ENCODE peak calls at places on chromosomes 12 and 14, in five cellular contexts. One of them, this sample, is unnamed.

GRCh38 chr12:25495336-25496097 is 57.6 kb downstream of the LMNTD1 start:
- DNase-seq in astrocyte of the spinal cord: peak
- DNase-seq in GM18507: no peak
- DNase-seq in pancreas: no peak
- DNase-seq in stimulated activated CD8-positive, alpha-beta memory T cell treated with anti-CD3 and anti-CD28 coated beads, Interleukin-7, amount 100 ng/mL, for 1 hour: no peak
- DNase-seq in this sample: no peak

GRCh38 chr14:72053662-72054061 is 121.4 kb downstream of the RGS6 start:
- DNase-seq in astrocyte of the spinal cord: no peak
- DNase-seq in GM18507: no peak
- DNase-seq in pancreas: no peak
- DNase-seq in stimulated activated CD8-positive, alpha-beta memory T cell treated with anti-CD3 and anti-CD28 coated beads, Interleukin-7, amount 100 ng/mL, for 1 hour: no peak
- DNase-seq in this sample: no peak

GRCh38 chr14:58772061-58772604 is 134.4 kb downstream of the DACT1 start:
- DNase-seq in astrocyte of the spinal cord: no peak
- DNase-seq in GM18507: no peak
- DNase-seq in pancreas: no peak
- DNase-seq in stimulated activated CD8-positive, alpha-beta memory T cell treated with anti-CD3 and anti-CD28 coated beads, Interleukin-7, amount 100 ng/mL, for 1 hour: no peak
- DNase-seq in this sample: no peak

GRCh38 chr12:125140918-125141573 is 75.8 kb downstream of the AACS start:
- DNase-seq in astrocyte of the spinal cord: peak
- DNase-seq in GM18507: no peak
- DNase-seq in pancreas: no peak
- DNase-seq in stimulated activated CD8-positive, alpha-beta memory T cell treated with anti-CD3 and anti-CD28 coated beads, Interleukin-7, amount 100 ng/mL, for 1 hour: no peak
- DNase-seq in this sample: no peak

GRCh38 chr12:55607821-55608602 is 28.7 kb upstream of the OR10P1 start:
- DNase-seq in astrocyte of the spinal cord: no peak
- DNase-seq in GM18507: no peak
- DNase-seq in pancreas: no peak
- DNase-seq in stimulated activated CD8-positive, alpha-beta memory T cell treated with anti-CD3 and anti-CD28 coated beads, Interleukin-7, amount 100 ng/mL, for 1 hour: no peak
- DNase-seq in this sample: no peak

GRCh38 chr12:100755186-100755585 is 39.4 kb upstream of the ANO4 start:
- DNase-seq in astrocyte of the spinal cord: no peak
- DNase-seq in GM18507: no peak
- DNase-seq in pancreas: no peak
- DNase-seq in stimulated activated CD8-positive, alpha-beta memory T cell treated with anti-CD3 and anti-CD28 coated beads, Interleukin-7, amount 100 ng/mL, for 1 hour: no peak
- DNase-seq in this sample: no peak

GRCh38 chr14:105075364-105076295 is 10.4 kb upstream of the GPR132 start:
- DNase-seq in astrocyte of the spinal cord: no peak
- DNase-seq in GM18507: no peak
- DNase-seq in pancreas: no peak
- DNase-seq in stimulated activated CD8-positive, alpha-beta memory T cell treated with anti-CD3 and anti-CD28 coated beads, Interleukin-7, amount 100 ng/mL, for 1 hour: no peak
- DNase-seq in this sample: no peak

GRCh38 chr12:100926669-100927248 is 132.2 kb downstream of the ANO4 start:
- DNase-seq in astrocyte of the spinal cord: peak
- DNase-seq in GM18507: no peak
- DNase-seq in pancreas: peak
- DNase-seq in stimulated activated CD8-positive, alpha-beta memory T cell treated with anti-CD3 and anti-CD28 coated beads, Interleukin-7, amount 100 ng/mL, for 1 hour: no peak
- DNase-seq in this sample: peak

GRCh38 chr12:102824218-102824835 is 92.7 kb downstream of the PAH start:
- DNase-seq in astrocyte of the spinal cord: peak
- DNase-seq in GM18507: no peak
- DNase-seq in pancreas: peak
- DNase-seq in stimulated activated CD8-positive, alpha-beta memory T cell treated with anti-CD3 and anti-CD28 coated beads, Interleukin-7, amount 100 ng/mL, for 1 hour: no peak
- DNase-seq in this sample: no peak

GRCh38 chr12:103880299-103881142 is 39.5 kb upstream of the NT5DC3 start:
- DNase-seq in astrocyte of the spinal cord: peak
- DNase-seq in GM18507: no peak
- DNase-seq in pancreas: no peak
- DNase-seq in stimulated activated CD8-positive, alpha-beta memory T cell treated with anti-CD3 and anti-CD28 coated beads, Interleukin-7, amount 100 ng/mL, for 1 hour: no peak
- DNase-seq in this sample: no peak

GRCh38 chr12:55993454-55993853 is 3.6 kb upstream of the SUOX start:
- DNase-seq in astrocyte of the spinal cord: no peak
- DNase-seq in GM18507: no peak
- DNase-seq in pancreas: no peak
- DNase-seq in stimulated activated CD8-positive, alpha-beta memory T cell treated with anti-CD3 and anti-CD28 coated beads, Interleukin-7, amount 100 ng/mL, for 1 hour: no peak
- DNase-seq in this sample: no peak